ENCODE peak calls at places on chromosome 22, in nine cellular contexts. One of them, this sample, is unnamed.

GRCh38 chr22:41917375-41917905 is 2.6 kb upstream of the SHISA8 start:
- DNase-seq in lower lobe of right lung: no peak
- DNase-seq in fibroblast of lung: no peak
- DNase-seq in adrenal gland: no peak
- DNase-seq in GM23338: no peak
- DNase-seq in choroid plexus epithelial cell: no peak
- DNase-seq in iPS DF 6.9: no peak
- DNase-seq in H1: no peak
- DNase-seq in cardiac fibroblast: no peak
- DNase-seq in this sample: no peak

GRCh38 chr22:45317551-45318167 is 7.9 kb downstream of the FAM118A start:
- DNase-seq in lower lobe of right lung: no peak
- DNase-seq in fibroblast of lung: peak
- DNase-seq in adrenal gland: no peak
- DNase-seq in GM23338: peak
- DNase-seq in choroid plexus epithelial cell: peak
- DNase-seq in iPS DF 6.9: no peak
- DNase-seq in H1: no peak
- DNase-seq in cardiac fibroblast: peak
- DNase-seq in this sample: peak

GRCh38 chr22:27132896-27133500 is 475.6 kb downstream of the MIAT start:
- DNase-seq in lower lobe of right lung: no peak
- DNase-seq in fibroblast of lung: no peak
- DNase-seq in adrenal gland: no peak
- DNase-seq in GM23338: no peak
- DNase-seq in choroid plexus epithelial cell: no peak
- DNase-seq in iPS DF 6.9: no peak
- DNase-seq in H1: no peak
- DNase-seq in cardiac fibroblast: no peak
- DNase-seq in this sample: no peak

GRCh38 chr22:33867118-33867863 is 53.0 kb downstream of the LARGE1 start:
- DNase-seq in lower lobe of right lung: no peak
- DNase-seq in fibroblast of lung: peak
- DNase-seq in adrenal gland: peak
- DNase-seq in GM23338: no peak
- DNase-seq in choroid plexus epithelial cell: peak
- DNase-seq in iPS DF 6.9: no peak
- DNase-seq in H1: no peak
- DNase-seq in cardiac fibroblast: peak
- DNase-seq in this sample: no peak

GRCh38 chr22:36619797-36620390 is 83.7 kb downstream of the CACNG2 start:
- DNase-seq in lower lobe of right lung: no peak
- DNase-seq in fibroblast of lung: no peak
- DNase-seq in adrenal gland: no peak
- DNase-seq in GM23338: no peak
- DNase-seq in choroid plexus epithelial cell: no peak
- DNase-seq in iPS DF 6.9: no peak
- DNase-seq in H1: no peak
- DNase-seq in cardiac fibroblast: no peak
- DNase-seq in this sample: no peak

GRCh38 chr22:29004647-29005371 is 56.8 kb downstream of the C22orf31 start:
- DNase-seq in lower lobe of right lung: peak
- DNase-seq in fibroblast of lung: peak
- DNase-seq in adrenal gland: peak
- DNase-seq in GM23338: peak
- DNase-seq in choroid plexus epithelial cell: peak
- DNase-seq in iPS DF 6.9: peak
- DNase-seq in H1: no peak
- DNase-seq in cardiac fibroblast: no peak
- DNase-seq in this sample: peak

GRCh38 chr22:48488611-48489456 is 1338.8 kb downstream of the BRD1 start:
- DNase-seq in lower lobe of right lung: no peak
- DNase-seq in fibroblast of lung: no peak
- DNase-seq in adrenal gland: no peak
- DNase-seq in GM23338: peak
- DNase-seq in choroid plexus epithelial cell: no peak
- DNase-seq in iPS DF 6.9: no peak
- DNase-seq in H1: no peak
- DNase-seq in cardiac fibroblast: no peak
- DNase-seq in this sample: no peak

GRCh38 chr22:48631288-48631687 is 1196.4 kb downstream of the BRD1 start:
- DNase-seq in lower lobe of right lung: no peak
- DNase-seq in fibroblast of lung: no peak
- DNase-seq in adrenal gland: no peak
- DNase-seq in GM23338: no peak
- DNase-seq in choroid plexus epithelial cell: no peak
- DNase-seq in iPS DF 6.9: no peak
- DNase-seq in H1: no peak
- DNase-seq in cardiac fibroblast: no peak
- DNase-seq in this sample: no peak

GRCh38 chr22:43508489-43508888 is 96.7 kb downstream of the MPPED1 start:
- DNase-seq in lower lobe of right lung: no peak
- DNase-seq in fibroblast of lung: no peak
- DNase-seq in adrenal gland: no peak
- DNase-seq in GM23338: no peak
- DNase-seq in choroid plexus epithelial cell: no peak
- DNase-seq in iPS DF 6.9: no peak
- DNase-seq in H1: no peak
- DNase-seq in cardiac fibroblast: no peak
- DNase-seq in this sample: no peak
- H3K4me3 ChIP-seq in lower lobe of right lung: no peak
- H3K4me3 ChIP-seq in fibroblast of lung: no peak
- H3K4me3 ChIP-seq in adrenal gland: no peak
- H3K4me3 ChIP-seq in GM23338: no peak
- H3K4me3 ChIP-seq in choroid plexus epithelial cell: no peak
- H3K4me3 ChIP-seq in iPS DF 6.9: no peak
- H3K4me3 ChIP-seq in H1: no peak
- H3K4me3 ChIP-seq in cardiac fibroblast: no peak
- H3K4me3 ChIP-seq in this sample: no peak

GRCh38 chr22:50672471-50673230 is at the start of gene SHANK3:
- DNase-seq in lower lobe of right lung: peak
- DNase-seq in fibroblast of lung: no peak
- DNase-seq in adrenal gland: peak
- DNase-seq in GM23338: peak
- DNase-seq in choroid plexus epithelial cell: no peak
- DNase-seq in iPS DF 6.9: no peak
- DNase-seq in H1: no peak
- DNase-seq in cardiac fibroblast: no peak
- DNase-seq in this sample: no peak

GRCh38 chr22:50674606-50675552 is 2.3 kb downstream of the SHANK3 start:
- DNase-seq in lower lobe of right lung: peak
- DNase-seq in fibroblast of lung: peak
- DNase-seq in adrenal gland: no peak
- DNase-seq in GM23338: peak
- DNase-seq in choroid plexus epithelial cell: no peak
- DNase-seq in iPS DF 6.9: no peak
- DNase-seq in H1: peak
- DNase-seq in cardiac fibroblast: no peak
- DNase-seq in this sample: no peak

GRCh38 chr22:50674127-50674493 is 1.5 kb downstream of the SHANK3 start:
- DNase-seq in lower lobe of right lung: no peak
- DNase-seq in fibroblast of lung: no peak
- DNase-seq in adrenal gland: no peak
- DNase-seq in GM23338: peak
- DNase-seq in choroid plexus epithelial cell: no peak
- DNase-seq in iPS DF 6.9: no peak
- DNase-seq in H1: no peak
- DNase-seq in cardiac fibroblast: no peak
- DNase-seq in this sample: no peak

GRCh38 chr22:50672041-50672440 is 582 bp upstream of the SHANK3 start:
- DNase-seq in lower lobe of right lung: no peak
- DNase-seq in fibroblast of lung: no peak
- DNase-seq in adrenal gland: no peak
- DNase-seq in GM23338: no peak
- DNase-seq in choroid plexus epithelial cell: no peak
- DNase-seq in iPS DF 6.9: no peak
- DNase-seq in H1: no peak
- DNase-seq in cardiac fibroblast: no peak
- DNase-seq in this sample: no peak

DNA sequence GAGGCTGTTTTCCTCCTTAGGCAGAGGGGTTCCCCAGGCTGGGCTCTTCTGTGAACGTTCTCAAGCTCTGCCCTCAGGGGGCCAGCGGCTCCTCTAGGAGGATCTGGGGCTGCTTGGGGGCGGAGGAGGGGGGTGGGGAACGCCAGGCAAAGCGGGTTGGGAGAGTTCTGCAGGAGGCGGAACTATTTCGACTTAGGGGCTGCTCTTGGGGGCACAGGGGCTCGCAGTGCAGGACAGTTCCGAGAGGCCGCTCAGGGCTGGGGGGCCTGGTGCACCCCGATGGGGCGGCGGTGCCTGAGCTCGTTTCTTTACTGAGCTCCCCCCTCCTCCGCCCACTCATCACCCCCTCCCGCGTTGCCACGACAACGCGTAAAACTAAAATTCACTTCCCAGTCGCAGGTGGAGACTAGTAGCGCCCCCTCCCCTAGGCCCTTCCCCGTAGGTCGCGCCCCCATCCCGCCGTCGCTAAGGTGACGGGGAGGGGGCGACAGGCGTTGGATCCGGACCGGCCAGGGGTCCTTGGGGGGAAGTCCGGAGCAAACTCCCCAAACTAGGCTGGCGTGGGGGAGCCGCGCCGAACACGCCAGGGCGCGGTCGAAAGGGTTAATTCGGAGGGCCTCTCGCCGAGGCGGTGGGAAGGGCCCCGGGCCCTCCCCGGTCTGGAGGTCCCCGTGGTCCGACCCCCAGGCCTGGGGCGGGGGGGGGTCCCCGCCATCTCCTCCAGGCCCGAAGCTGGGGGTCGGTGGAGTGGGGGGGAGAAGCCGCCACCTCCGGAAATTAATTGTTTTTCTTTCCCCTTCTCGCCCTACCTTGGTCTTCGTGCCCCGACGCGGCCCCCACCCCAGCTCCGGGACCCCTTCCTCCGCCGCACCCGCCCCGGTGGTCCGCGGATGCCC is 856 bp downstream of the SHANK3 start:
- DNase-seq in lower lobe of right lung: no peak
- DNase-seq in fibroblast of lung: no peak
- DNase-seq in adrenal gland: no peak
- DNase-seq in GM23338: peak
- DNase-seq in choroid plexus epithelial cell: no peak
- DNase-seq in iPS DF 6.9: no peak
- DNase-seq in H1: no peak
- DNase-seq in cardiac fibroblast: no peak
- DNase-seq in this sample: no peak
- H3K4me3 ChIP-seq in lower lobe of right lung: peak
- H3K4me3 ChIP-seq in fibroblast of lung: no peak
- H3K4me3 ChIP-seq in adrenal gland: peak
- H3K4me3 ChIP-seq in GM23338: peak
- H3K4me3 ChIP-seq in choroid plexus epithelial cell: no peak
- H3K4me3 ChIP-seq in iPS DF 6.9: peak
- H3K4me3 ChIP-seq in H1: peak
- H3K4me3 ChIP-seq in cardiac fibroblast: peak
- H3K4me3 ChIP-seq in this sample: no peak

GRCh38 chr22:23269441-23270211 is 89.3 kb downstream of the BCR start:
- DNase-seq in lower lobe of right lung: no peak
- DNase-seq in fibroblast of lung: no peak
- DNase-seq in adrenal gland: no peak
- DNase-seq in GM23338: peak
- DNase-seq in choroid plexus epithelial cell: no peak
- DNase-seq in iPS DF 6.9: peak
- DNase-seq in H1: no peak
- DNase-seq in cardiac fibroblast: no peak
- DNase-seq in this sample: no peak

GRCh38 chr22:23266780-23267179 is 86.5 kb downstream of the BCR start:
- DNase-seq in lower lobe of right lung: no peak
- DNase-seq in fibroblast of lung: no peak
- DNase-seq in adrenal gland: no peak
- DNase-seq in GM23338: no peak
- DNase-seq in choroid plexus epithelial cell: no peak
- DNase-seq in iPS DF 6.9: no peak
- DNase-seq in H1: no peak
- DNase-seq in cardiac fibroblast: no peak
- DNase-seq in this sample: no peak

GRCh38 chr22:23268877-23269276 is 88.6 kb downstream of the BCR start:
- DNase-seq in lower lobe of right lung: no peak
- DNase-seq in fibroblast of lung: no peak
- DNase-seq in adrenal gland: no peak
- DNase-seq in GM23338: no peak
- DNase-seq in choroid plexus epithelial cell: no peak
- DNase-seq in iPS DF 6.9: no peak
- DNase-seq in H1: no peak
- DNase-seq in cardiac fibroblast: no peak
- DNase-seq in this sample: no peak

GRCh38 chr22:23267225-23268043 is 87.1 kb downstream of the BCR start:
- DNase-seq in lower lobe of right lung: no peak
- DNase-seq in fibroblast of lung: no peak
- DNase-seq in adrenal gland: no peak
- DNase-seq in GM23338: no peak
- DNase-seq in choroid plexus epithelial cell: no peak
- DNase-seq in iPS DF 6.9: no peak
- DNase-seq in H1: no peak
- DNase-seq in cardiac fibroblast: no peak
- DNase-seq in this sample: no peak

DNA sequence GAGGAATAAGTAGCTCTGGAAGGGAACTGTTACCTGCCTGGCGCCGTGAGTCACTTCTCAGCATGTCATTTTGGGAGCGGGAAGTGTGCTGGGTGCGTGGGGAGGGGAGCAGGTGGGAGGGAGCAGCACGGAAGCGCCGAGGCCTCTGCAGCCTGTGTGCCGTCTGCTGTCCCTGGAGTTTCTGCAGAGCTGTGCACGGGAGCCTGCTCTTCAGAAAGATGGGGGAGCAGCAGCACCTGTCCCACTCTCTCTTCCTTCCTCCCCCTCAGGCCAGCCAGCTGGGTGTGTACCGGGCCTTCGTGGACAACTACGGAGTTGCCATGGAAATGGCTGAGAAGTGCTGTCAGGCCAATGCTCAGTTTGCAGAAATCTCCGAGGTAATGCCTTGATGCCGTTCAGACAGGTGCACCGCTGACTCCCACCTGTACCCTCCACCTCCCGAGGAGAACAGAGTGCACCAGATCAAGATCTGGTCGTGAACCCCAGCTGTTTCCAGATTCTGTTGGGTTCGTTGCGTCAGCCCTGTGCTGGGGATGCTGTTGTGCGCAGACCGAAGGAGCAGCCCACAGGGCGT is 87.9 kb downstream of the BCR start:
- DNase-seq in lower lobe of right lung: no peak
- DNase-seq in fibroblast of lung: no peak
- DNase-seq in adrenal gland: no peak
- DNase-seq in GM23338: peak
- DNase-seq in choroid plexus epithelial cell: no peak
- DNase-seq in iPS DF 6.9: no peak
- DNase-seq in H1: no peak
- DNase-seq in cardiac fibroblast: no peak
- DNase-seq in this sample: no peak
- H3K4me3 ChIP-seq in lower lobe of right lung: no peak
- H3K4me3 ChIP-seq in fibroblast of lung: no peak
- H3K4me3 ChIP-seq in adrenal gland: no peak
- H3K4me3 ChIP-seq in GM23338: no peak
- H3K4me3 ChIP-seq in choroid plexus epithelial cell: no peak
- H3K4me3 ChIP-seq in iPS DF 6.9: no peak
- H3K4me3 ChIP-seq in H1: no peak
- H3K4me3 ChIP-seq in cardiac fibroblast: no peak
- H3K4me3 ChIP-seq in this sample: no peak

GRCh38 chr22:19767427-19768380 is 7.1 kb downstream of the TBX1 start:
- DNase-seq in lower lobe of right lung: no peak
- DNase-seq in fibroblast of lung: no peak
- DNase-seq in adrenal gland: peak
- DNase-seq in GM23338: peak
- DNase-seq in choroid plexus epithelial cell: no peak
- DNase-seq in iPS DF 6.9: no peak
- DNase-seq in H1: no peak
- DNase-seq in cardiac fibroblast: no peak
- DNase-seq in this sample: no peak

GRCh38 chr22:19765477-19766234 is 5.1 kb downstream of the TBX1 start:
- DNase-seq in lower lobe of right lung: no peak
- DNase-seq in fibroblast of lung: no peak
- DNase-seq in adrenal gland: peak
- DNase-seq in GM23338: peak
- DNase-seq in choroid plexus epithelial cell: no peak
- DNase-seq in iPS DF 6.9: no peak
- DNase-seq in H1: no peak
- DNase-seq in cardiac fibroblast: peak
- DNase-seq in this sample: no peak

GRCh38 chr22:19766235-19766505 is 5.6 kb downstream of the TBX1 start:
- DNase-seq in lower lobe of right lung: no peak
- DNase-seq in fibroblast of lung: no peak
- DNase-seq in adrenal gland: no peak
- DNase-seq in GM23338: peak
- DNase-seq in choroid plexus epithelial cell: no peak
- DNase-seq in iPS DF 6.9: no peak
- DNase-seq in H1: no peak
- DNase-seq in cardiac fibroblast: no peak
- DNase-seq in this sample: no peak

GRCh38 chr22:19764636-19765476 is 4.3 kb downstream of the TBX1 start:
- DNase-seq in lower lobe of right lung: no peak
- DNase-seq in fibroblast of lung: no peak
- DNase-seq in adrenal gland: no peak
- DNase-seq in GM23338: peak
- DNase-seq in choroid plexus epithelial cell: no peak
- DNase-seq in iPS DF 6.9: no peak
- DNase-seq in H1: no peak
- DNase-seq in cardiac fibroblast: no peak
- DNase-seq in this sample: no peak

GRCh38 chr22:19766506-19767426 is 6.2 kb downstream of the TBX1 start:
- DNase-seq in lower lobe of right lung: peak
- DNase-seq in fibroblast of lung: no peak
- DNase-seq in adrenal gland: peak
- DNase-seq in GM23338: peak
- DNase-seq in choroid plexus epithelial cell: no peak
- DNase-seq in iPS DF 6.9: no peak
- DNase-seq in H1: no peak
- DNase-seq in cardiac fibroblast: peak
- DNase-seq in this sample: no peak
- H3K4me3 ChIP-seq in lower lobe of right lung: peak
- H3K4me3 ChIP-seq in fibroblast of lung: no peak
- H3K4me3 ChIP-seq in adrenal gland: peak
- H3K4me3 ChIP-seq in GM23338: peak
- H3K4me3 ChIP-seq in choroid plexus epithelial cell: no peak
- H3K4me3 ChIP-seq in iPS DF 6.9: no peak
- H3K4me3 ChIP-seq in H1: peak
- H3K4me3 ChIP-seq in cardiac fibroblast: peak
- H3K4me3 ChIP-seq in this sample: no peak

This sample was measured in astrocyte of the spinal cord.